ENCODE peak calls at places on chromosomes 5 and 9, in seven cellular contexts. W, S, D, B, T, Y and G are unnamed samples.

GRCh38 chr5:78527054-78527884 is 121.3 kb downstream of the LHFPL2 start:
- DNase-seq in W (no peak), S (peak), D (peak), B (peak), T (peak), Y (no peak), G (peak)

GRCh38 chr5:135057233-135057632 is 23.2 kb upstream of the PITX1 start:
- DNase-seq in W (no peak), S (no peak), D (no peak), B (no peak), T (no peak), Y (no peak), G (no peak)

GRCh38 chr5:176134529-176135223 is 103.5 kb upstream of the SIMC1 start:
- DNase-seq in W (no peak), S (no peak), D (no peak), B (no peak), T (no peak), Y (no peak), G (no peak)

GRCh38 chr5:108487951-108488350 is 106.1 kb upstream of the FBXL17 start:
- DNase-seq in W (no peak), S (no peak), D (no peak), B (no peak), T (no peak), Y (no peak), G (no peak)

GRCh38 chr9:114238919-114239879 is 83.7 kb upstream of the ORM1 start:
- DNase-seq in W (no peak), S (no peak), D (no peak), B (peak), T (peak), Y (no peak), G (peak)

GRCh38 chr9:72826954-72827953 is 125.6 kb downstream of the ALDH1A1 start:
- DNase-seq in W (no peak), S (no peak), D (no peak), B (no peak), T (peak), Y (no peak), G (no peak)

GRCh38 chr5:119330367-119331183 is 25.2 kb upstream of the TNFAIP8 start:
- DNase-seq in W (no peak), S (no peak), D (no peak), B (no peak), T (no peak), Y (no peak), G (no peak)

GRCh38 chr5:159095218-159095617 is 4.5 kb downstream of the EBF1 start:
- DNase-seq in W (no peak), S (no peak), D (no peak), B (no peak), T (no peak), Y (no peak), G (no peak)

GRCh38 chr5:96790851-96791513 is 16.8 kb downstream of the ERAP1 start:
- DNase-seq in W (no peak), S (peak), D (no peak), B (peak), T (peak), Y (no peak), G (peak)

GRCh38 chr5:43316421-43316820 is 3.2 kb upstream of the HMGCS1 start:
- DNase-seq in W (no peak), S (no peak), D (no peak), B (no peak), T (no peak), Y (no peak), G (no peak)

GRCh38 chr5:606526-607399 is 5.4 kb upstream of the CEP72 start:
- DNase-seq in W (no peak), S (no peak), D (no peak), B (no peak), T (no peak), Y (no peak), G (no peak)

GRCh38 chr5:172699423-172699822 is 58.4 kb downstream of the NEURL1B start:
- DNase-seq in W (no peak), S (no peak), D (no peak), B (no peak), T (no peak), Y (no peak), G (no peak)

GRCh38 chr9:105138306-105138801 is 106.1 kb upstream of the SLC44A1 start:
- DNase-seq in W (no peak), S (no peak), D (no peak), B (no peak), T (peak), Y (no peak), G (no peak)

GRCh38 chr5:21152611-21153010 is 1164.6 kb upstream of the CDH18 start:
- DNase-seq in W (no peak), S (peak), D (no peak), B (peak), T (peak), Y (no peak), G (peak)

GRCh38 chr9:133730994-133731715 is 7.0 kb downstream of the SARDH start:
- DNase-seq in W (no peak), S (no peak), D (no peak), B (no peak), T (no peak), Y (no peak), G (no peak)

GRCh38 chr9:114316605-114317230 is 6.2 kb upstream of the ORM1 start:
- DNase-seq in W (no peak), S (no peak), D (no peak), B (no peak), T (no peak), Y (peak), G (peak)

GRCh38 chr9:78288214-78288892 is 8.6 kb upstream of the PSAT1 start:
- DNase-seq in W (no peak), S (no peak), D (no peak), B (no peak), T (no peak), Y (no peak), G (no peak)

GRCh38 chr9:130240410-130241197 is 25.0 kb upstream of the HMCN2 start:
- DNase-seq in W (no peak), S (peak), D (no peak), B (peak), T (peak), Y (no peak), G (peak)

GRCh38 chr5:132760601-132761317 is 13.5 kb downstream of the CCNI2 start:
- DNase-seq in W (no peak), S (no peak), D (no peak), B (no peak), T (no peak), Y (peak), G (no peak)

GRCh38 chr9:24073237-24073636 is 247.2 kb upstream of the ELAVL2 start:
- DNase-seq in W (no peak), S (no peak), D (no peak), B (no peak), T (no peak), Y (no peak), G (no peak)

GRCh38 chr5:41835625-41836024 is 34.6 kb downstream of the OXCT1 start:
- DNase-seq in W (no peak), S (peak), D (no peak), B (peak), T (peak), Y (no peak), G (peak)

GRCh38 chr5:117131876-117132275 is 557.3 kb upstream of the SEMA6A start:
- DNase-seq in W (no peak), S (no peak), D (no peak), B (no peak), T (no peak), Y (no peak), G (no peak)

GRCh38 chr9:136671646-136672430 is 9.1 kb downstream of the EGFL7 start:
- DNase-seq in W (peak), S (peak), D (no peak), B (peak), T (no peak), Y (peak), G (no peak)

GRCh38 chr5:66138572-66139116 is 5.5 kb upstream of the SREK1 start:
- DNase-seq in W (no peak), S (no peak), D (no peak), B (peak), T (no peak), Y (no peak), G (no peak)